ENCODE peak calls at places on chromosomes 6 and 20, in eight cellular contexts. I, M, D, W, Y, H, T and E are unnamed samples.

GRCh38 chr6:142740449-142740848 is 204.5 kb downstream of the HIVEP2 start:
- DNase-seq in H (no peak), Y (no peak), M (no peak), T (no peak), W (no peak), D (no peak), I (no peak), E (no peak)

GRCh38 chr6:25166955-25167753 is 112.0 kb upstream of the CARMIL1 start:
- DNase-seq in Y (no peak), D (no peak), H (no peak), M (no peak), W (no peak), T (no peak), I (no peak), E (no peak)

GRCh38 chr6:111530777-111531176 is 47.8 kb upstream of the REV3L start:
- DNase-seq in D (no peak), W (no peak), Y (no peak), I (no peak), T (no peak), H (no peak), M (no peak), E (no peak)

GRCh38 chr6:87929843-87930288 is 117.8 kb upstream of the SPACA1 start:
- DNase-seq in W (peak; percentile 91), I (peak; percentile 39), H (peak; percentile 83), T (peak; percentile 80), M (peak; percentile 80), D (peak; percentile 90), Y (peak; percentile 86), E (peak; percentile 31)

GRCh38 chr6:69917834-69918233 is 51.5 kb downstream of the COL19A1 start:
- DNase-seq in M (no peak), I (no peak), D (peak; percentile 88), W (no peak), H (no peak), Y (peak; percentile 93), T (no peak), E (peak; percentile 83)

GRCh38 chr20:22974354-22974753 is 60.8 kb upstream of the SSTR4 start:
- DNase-seq in W (peak; percentile 50), H (no peak), I (no peak), M (no peak), Y (peak; percentile 5), D (peak; percentile 22), T (no peak), E (no peak)

GRCh38 chr6:119036076-119036475 is 42.4 kb downstream of the FAM184A start:
- DNase-seq in M (no peak), H (no peak), D (no peak), T (no peak), Y (no peak), W (no peak), I (no peak), E (no peak)

GRCh38 chr6:118679293-118679692 is 27.9 kb upstream of the CEP85L start:
- DNase-seq in D (no peak), H (no peak), Y (no peak), I (no peak), T (no peak), W (no peak), M (no peak), E (no peak)

GRCh38 chr6:139927236-139927635 is 552.8 kb upstream of the CITED2 start:
- DNase-seq in M (no peak), H (no peak), W (no peak), D (peak; percentile 71), T (no peak), Y (peak; percentile 21), I (no peak), E (no peak)

GRCh38 chr6:141484726-141485125 is 648.0 kb upstream of the GJE1 start:
- DNase-seq in T (no peak), M (no peak), I (peak; percentile 19), Y (peak; percentile 21), D (no peak), W (no peak), H (peak; percentile 13), E (no peak)

GRCh38 chr6:41779793-41780622 is at the start of gene FRS3:
- DNase-seq in Y (peak; percentile 96), I (peak; percentile 96), H (peak; percentile 97), W (peak; percentile 97), T (peak; percentile 100), M (peak; percentile 99), D (peak; percentile 84), E (no peak)

GRCh38 chr6:44662461-44663121 is 275.1 kb downstream of the CDC5L start:
- DNase-seq in M (peak; percentile 61), Y (peak; percentile 72), H (no peak), I (no peak), T (no peak), W (peak; percentile 85), D (peak; percentile 31), E (no peak)

GRCh38 chr6:37376078-37376743 is 22.4 kb downstream of the RNF8 start:
- DNase-seq in T (no peak), W (no peak), H (no peak), D (no peak), M (no peak), I (no peak), Y (no peak), E (no peak)

GRCh38 chr20:6450841-6451240 is 316.6 kb upstream of the BMP2 start:
- DNase-seq in T (no peak), D (no peak), W (no peak), M (no peak), I (no peak), Y (no peak), H (no peak), E (no peak)

GRCh38 chr6:20166226-20166625 is 46.0 kb downstream of the MBOAT1 start:
- DNase-seq in I (no peak), T (no peak), W (no peak), Y (no peak), H (no peak), D (no peak), M (no peak), E (no peak)

GRCh38 chr6:20170455-20171148 is 41.7 kb downstream of the MBOAT1 start:
- DNase-seq in T (no peak), I (no peak), Y (no peak), H (no peak), W (no peak), D (no peak), M (no peak), E (no peak)

GRCh38 chr6:20172842-20173456 is 39.3 kb downstream of the MBOAT1 start:
- DNase-seq in I (no peak), H (no peak), Y (no peak), W (no peak), M (no peak), D (no peak), T (no peak), E (no peak)

GRCh38 chr6:20168668-20169633 is 43.3 kb downstream of the MBOAT1 start:
- DNase-seq in M (no peak), I (no peak), T (no peak), D (no peak), Y (no peak), H (no peak), W (no peak), E (no peak)

DNA sequence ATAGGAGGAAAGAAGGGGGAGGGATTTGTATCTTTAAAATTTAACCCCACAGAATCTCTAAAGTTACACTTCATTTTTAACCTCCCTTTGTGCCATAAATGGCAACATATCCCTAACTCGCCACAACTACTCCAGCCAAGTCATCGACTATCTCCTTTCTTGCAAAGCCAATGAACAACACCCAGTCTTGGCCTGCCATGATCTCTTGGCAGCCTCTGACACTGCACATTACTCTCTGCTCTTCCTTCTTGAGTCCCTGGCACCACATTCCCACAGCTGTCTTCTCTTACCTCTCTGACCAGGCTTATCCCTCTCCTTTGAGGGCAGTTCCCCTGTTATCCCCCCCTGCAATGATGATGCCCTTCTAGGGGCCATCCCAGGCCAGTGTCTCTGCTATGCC is 42.5 kb downstream of the MBOAT1 start:
- DNase-seq in W (no peak), M (no peak), Y (no peak), D (no peak), T (no peak), I (no peak), H (no peak), E (no peak)
- H3K27ac ChIP-seq in W (no peak overlapping the region), M (peak overlapping the region; percentile 63), Y (no peak overlapping the region), D (no peak overlapping the region), T (no peak overlapping the region), I (no peak overlapping the region), H (no peak overlapping the region), E (no peak overlapping the region)

DNA sequence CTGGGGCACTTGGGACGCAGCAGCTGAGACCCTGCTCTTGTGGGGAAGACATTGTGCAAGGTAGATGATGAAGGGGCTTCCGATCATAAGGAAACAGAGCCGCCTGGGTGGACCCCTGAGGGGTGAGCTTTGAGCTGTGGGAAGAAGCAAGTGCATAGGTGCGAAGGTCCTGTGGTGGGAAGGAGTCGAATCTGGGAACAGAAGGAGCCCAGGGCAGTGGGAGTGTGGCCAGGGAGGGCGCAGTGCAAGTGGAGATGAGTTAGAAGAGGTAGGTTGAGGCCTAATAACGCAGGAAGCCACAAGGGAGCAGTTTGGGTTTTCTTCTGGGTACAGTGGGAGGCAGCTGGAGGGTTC is 10.3 kb downstream of the RBM38 start:
- DNase-seq in H (no peak), W (no peak), Y (no peak), D (no peak), T (no peak), I (peak; percentile 21), M (no peak), E (no peak)
- H3K27ac ChIP-seq in H (no peak overlapping the region), W (no peak overlapping the region), Y (no peak overlapping the region), D (no peak overlapping the region), T (no peak overlapping the region), I (peak overlapping the region; percentile 2), M (no peak overlapping the region), E (no peak overlapping the region)

GRCh38 chr6:35050988-35051330 is 90.2 kb downstream of the TCP11 start:
- DNase-seq in D (no peak), H (no peak), M (no peak), Y (no peak), T (no peak), W (no peak), I (no peak), E (no peak)

GRCh38 chr6:35052694-35053565 is 88.2 kb downstream of the TCP11 start:
- DNase-seq in D (no peak), M (no peak), I (no peak), H (no peak), W (no peak), Y (no peak), T (peak; percentile 35), E (no peak)

GRCh38 chr6:35051393-35051792 is 89.7 kb downstream of the TCP11 start:
- DNase-seq in T (no peak), H (no peak), I (no peak), Y (no peak), W (no peak), D (no peak), M (no peak), E (no peak)

GRCh38 chr6:35053701-35054100 is 87.4 kb downstream of the TCP11 start:
- DNase-seq in H (no peak), T (no peak), D (no peak), W (no peak), M (no peak), I (no peak), Y (no peak), E (no peak)

GRCh38 chr6:35051997-35052583 is 89.0 kb downstream of the TCP11 start:
- DNase-seq in Y (no peak), D (no peak), T (no peak), H (peak; percentile 27), W (no peak), I (no peak), M (no peak), E (no peak)
- H3K27ac ChIP-seq in Y (no peak overlapping the region), D (no peak overlapping the region), T (no peak overlapping the region), H (peak overlapping the region; percentile 36), W (no peak overlapping the region), I (no peak overlapping the region), M (no peak overlapping the region), E (no peak overlapping the region)

DNA sequence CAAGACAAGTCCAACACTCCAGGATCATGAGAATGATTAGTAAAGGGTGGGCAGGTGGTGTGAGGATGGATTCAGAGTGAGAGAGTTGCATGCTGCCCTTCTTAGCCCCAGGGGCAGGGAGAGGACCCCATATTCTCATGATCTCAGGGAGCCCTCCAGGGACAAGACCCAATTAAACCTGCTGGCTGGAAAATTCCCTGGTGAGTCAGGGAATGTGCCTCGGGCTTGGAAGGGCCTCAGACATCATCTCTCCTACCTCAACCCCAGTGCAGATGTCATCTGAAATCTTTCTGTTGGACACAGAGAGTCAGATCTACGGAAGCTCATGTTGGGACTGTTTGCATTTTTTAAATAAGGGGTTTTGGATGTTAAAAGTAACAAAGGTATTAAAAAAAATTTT is 9.2 kb upstream of the SIRPD start:
- DNase-seq in M (no peak), I (no peak), Y (no peak), D (no peak), T (no peak), W (no peak), H (no peak), E (no peak)
- H3K27ac ChIP-seq in M (no peak overlapping the region), I (no peak overlapping the region), Y (no peak overlapping the region), D (no peak overlapping the region), T (no peak overlapping the region), W (no peak overlapping the region), H (no peak overlapping the region), E (peak overlapping the region; percentile 63)